ENCODE peak calls at places on chromosome 6, in nine cellular contexts. One of them, this sample, is unnamed.
A peak's percentile ranks its signal among the peaks of the same experiment; 100 is the strongest.

GRCh38 chr6:136880748-136881460 is 41.2 kb upstream of the SLC35D3 start:
- DNase-seq in DND-41: no peak
- DNase-seq in A549: no peak
- DNase-seq in IMR-90: no peak
- DNase-seq in GM23338: peak; percentile 9
- DNase-seq in mammary epithelial cell: no peak
- DNase-seq in fibroblast of lung: no peak
- DNase-seq in HCT116: no peak
- DNase-seq in neural progenitor cell: no peak
- DNase-seq in this sample: no peak

GRCh38 chr6:36633915-36634314 is 39.8 kb downstream of the SRSF3 start:
- DNase-seq in HCT116: no peak
- DNase-seq in neural progenitor cell: no peak
- DNase-seq in DND-41: no peak
- DNase-seq in mammary epithelial cell: no peak
- DNase-seq in GM23338: no peak
- DNase-seq in fibroblast of lung: peak; percentile 92
- DNase-seq in A549: no peak
- DNase-seq in IMR-90: peak; percentile 87
- DNase-seq in this sample: peak; percentile 65

GRCh38 chr6:116381000-116381399 is 10.3 kb downstream of the DSE start:
- DNase-seq in fibroblast of lung: no peak
- DNase-seq in IMR-90: no peak
- DNase-seq in mammary epithelial cell: peak; percentile 75
- DNase-seq in GM23338: no peak
- DNase-seq in A549: no peak
- DNase-seq in HCT116: no peak
- DNase-seq in neural progenitor cell: no peak
- DNase-seq in DND-41: no peak
- DNase-seq in this sample: no peak

GRCh38 chr6:20497200-20497820 is 36.9 kb upstream of the CDKAL1 start:
- DNase-seq in neural progenitor cell: no peak
- DNase-seq in HCT116: no peak
- DNase-seq in mammary epithelial cell: peak; percentile 8
- DNase-seq in GM23338: no peak
- DNase-seq in DND-41: no peak
- DNase-seq in IMR-90: peak; percentile 93
- DNase-seq in fibroblast of lung: peak; percentile 84
- DNase-seq in A549: no peak
- DNase-seq in this sample: no peak

GRCh38 chr6:134835998-134836397 is 113.9 kb downstream of the ALDH8A1 start:
- DNase-seq in A549: no peak
- DNase-seq in HCT116: no peak
- DNase-seq in IMR-90: peak; percentile 44
- DNase-seq in mammary epithelial cell: no peak
- DNase-seq in DND-41: no peak
- DNase-seq in neural progenitor cell: no peak
- DNase-seq in fibroblast of lung: no peak
- DNase-seq in GM23338: no peak
- DNase-seq in this sample: no peak

GRCh38 chr6:15538106-15538505 is 124.7 kb downstream of the DTNBP1 start:
- DNase-seq in IMR-90: no peak
- DNase-seq in HCT116: no peak
- DNase-seq in fibroblast of lung: no peak
- DNase-seq in neural progenitor cell: no peak
- DNase-seq in GM23338: no peak
- DNase-seq in A549: no peak
- DNase-seq in mammary epithelial cell: no peak
- DNase-seq in DND-41: no peak
- DNase-seq in this sample: no peak

GRCh38 chr6:65229768-65230167 is 477.3 kb downstream of the EYS start:
- DNase-seq in fibroblast of lung: peak; percentile 93
- DNase-seq in DND-41: no peak
- DNase-seq in mammary epithelial cell: no peak
- DNase-seq in neural progenitor cell: no peak
- DNase-seq in GM23338: no peak
- DNase-seq in A549: no peak
- DNase-seq in IMR-90: peak; percentile 17
- DNase-seq in HCT116: no peak
- DNase-seq in this sample: no peak

GRCh38 chr6:4678506-4679300 is 97.5 kb upstream of the CDYL start:
- DNase-seq in DND-41: no peak
- DNase-seq in A549: no peak
- DNase-seq in fibroblast of lung: no peak
- DNase-seq in HCT116: no peak
- DNase-seq in neural progenitor cell: no peak
- DNase-seq in GM23338: no peak
- DNase-seq in IMR-90: no peak
- DNase-seq in mammary epithelial cell: no peak
- DNase-seq in this sample: no peak

GRCh38 chr6:16591681-16592549 is 169.3 kb downstream of the ATXN1 start:
- DNase-seq in neural progenitor cell: no peak
- DNase-seq in GM23338: no peak
- DNase-seq in fibroblast of lung: no peak
- DNase-seq in DND-41: no peak
- DNase-seq in IMR-90: no peak
- DNase-seq in A549: no peak
- DNase-seq in HCT116: no peak
- DNase-seq in mammary epithelial cell: no peak
- DNase-seq in this sample: no peak

GRCh38 chr6:135334169-135334568 is 153.1 kb downstream of the MYB start:
- DNase-seq in GM23338: no peak
- DNase-seq in neural progenitor cell: no peak
- DNase-seq in fibroblast of lung: peak; percentile 14
- DNase-seq in A549: peak; percentile 22
- DNase-seq in DND-41: no peak
- DNase-seq in HCT116: no peak
- DNase-seq in mammary epithelial cell: peak; percentile 18
- DNase-seq in IMR-90: peak; percentile 58
- DNase-seq in this sample: no peak

GRCh38 chr6:159871911-159872310 is 18.9 kb upstream of the MAS1 start:
- DNase-seq in GM23338: no peak
- DNase-seq in A549: no peak
- DNase-seq in neural progenitor cell: no peak
- DNase-seq in DND-41: peak; percentile 22
- DNase-seq in fibroblast of lung: no peak
- DNase-seq in IMR-90: peak; percentile 10
- DNase-seq in HCT116: no peak
- DNase-seq in mammary epithelial cell: no peak
- DNase-seq in this sample: no peak

GRCh38 chr6:113920663-113921267 is 50.2 kb downstream of the HDAC2 start:
- DNase-seq in GM23338: no peak
- DNase-seq in A549: no peak
- DNase-seq in IMR-90: no peak
- DNase-seq in neural progenitor cell: no peak
- DNase-seq in DND-41: peak; percentile 39
- DNase-seq in HCT116: no peak
- DNase-seq in fibroblast of lung: no peak
- DNase-seq in mammary epithelial cell: no peak
- DNase-seq in this sample: no peak

GRCh38 chr6:134502614-134503541 is 185.0 kb upstream of the SGK1 start:
- DNase-seq in A549: no peak
- DNase-seq in mammary epithelial cell: peak; percentile 38
- DNase-seq in HCT116: no peak
- DNase-seq in DND-41: no peak
- DNase-seq in IMR-90: no peak
- DNase-seq in GM23338: no peak
- DNase-seq in neural progenitor cell: no peak
- DNase-seq in fibroblast of lung: no peak
- DNase-seq in this sample: peak; percentile 52

GRCh38 chr6:146770965-146771735 is 172.4 kb downstream of the ADGB start:
- DNase-seq in A549: no peak
- DNase-seq in GM23338: no peak
- DNase-seq in mammary epithelial cell: no peak
- DNase-seq in DND-41: peak; percentile 92
- DNase-seq in HCT116: no peak
- DNase-seq in IMR-90: no peak
- DNase-seq in neural progenitor cell: no peak
- DNase-seq in fibroblast of lung: no peak
- DNase-seq in this sample: no peak

GRCh38 chr6:158086054-158086705 is 81.9 kb downstream of the SERAC1 start:
- DNase-seq in DND-41: peak; percentile 85
- DNase-seq in IMR-90: peak; percentile 64
- DNase-seq in HCT116: no peak
- DNase-seq in GM23338: no peak
- DNase-seq in mammary epithelial cell: no peak
- DNase-seq in A549: no peak
- DNase-seq in neural progenitor cell: no peak
- DNase-seq in fibroblast of lung: peak; percentile 22
- DNase-seq in this sample: no peak

GRCh38 chr6:49787176-49787575 is at the start of gene PGK2:
- DNase-seq in neural progenitor cell: peak; percentile 11
- DNase-seq in DND-41: no peak
- DNase-seq in fibroblast of lung: no peak
- DNase-seq in mammary epithelial cell: no peak
- DNase-seq in A549: peak; percentile 41
- DNase-seq in HCT116: peak; percentile 29
- DNase-seq in IMR-90: no peak
- DNase-seq in GM23338: peak; percentile 88
- DNase-seq in this sample: no peak

GRCh38 chr6:144515761-144516160 is 230.6 kb downstream of the UTRN start:
- DNase-seq in mammary epithelial cell: no peak
- DNase-seq in IMR-90: no peak
- DNase-seq in neural progenitor cell: no peak
- DNase-seq in A549: no peak
- DNase-seq in GM23338: no peak
- DNase-seq in DND-41: no peak
- DNase-seq in fibroblast of lung: no peak
- DNase-seq in HCT116: no peak
- DNase-seq in this sample: no peak

GRCh38 chr6:24883618-24884017 is 52.1 kb downstream of the RIPOR2 start:
- DNase-seq in fibroblast of lung: peak; percentile 51
- DNase-seq in HCT116: no peak
- DNase-seq in mammary epithelial cell: peak; percentile 22
- DNase-seq in neural progenitor cell: no peak
- DNase-seq in GM23338: no peak
- DNase-seq in DND-41: peak; percentile 39
- DNase-seq in IMR-90: peak; percentile 93
- DNase-seq in A549: no peak
- DNase-seq in this sample: no peak
- H3K4me2 ChIP-seq in fibroblast of lung: no peak overlapping the region
- H3K4me2 ChIP-seq in HCT116: no peak overlapping the region
- H3K4me2 ChIP-seq in mammary epithelial cell: no peak overlapping the region
- H3K4me2 ChIP-seq in neural progenitor cell: no peak overlapping the region
- H3K4me2 ChIP-seq in GM23338: no peak overlapping the region
- H3K4me2 ChIP-seq in DND-41: no peak overlapping the region
- H3K4me2 ChIP-seq in IMR-90: peak overlapping the region; percentile 71
- H3K4me2 ChIP-seq in A549: no peak overlapping the region
- H3K4me2 ChIP-seq in this sample: no peak overlapping the region

GRCh38 chr6:26124550-26125014 is 37.4 kb downstream of the HFE start:
- DNase-seq in neural progenitor cell: no peak
- DNase-seq in DND-41: no peak
- DNase-seq in IMR-90: no peak
- DNase-seq in HCT116: peak; percentile 35
- DNase-seq in GM23338: peak; percentile 54
- DNase-seq in A549: no peak
- DNase-seq in mammary epithelial cell: no peak
- DNase-seq in fibroblast of lung: peak; percentile 8
- DNase-seq in this sample: no peak
- H3K4me2 ChIP-seq in neural progenitor cell: peak overlapping the region; percentile 73
- H3K4me2 ChIP-seq in DND-41: peak overlapping the region; percentile 74
- H3K4me2 ChIP-seq in IMR-90: peak overlapping the region; percentile 73
- H3K4me2 ChIP-seq in HCT116: peak overlapping the region; percentile 82
- H3K4me2 ChIP-seq in GM23338: peak overlapping the region; percentile 87
- H3K4me2 ChIP-seq in A549: peak overlapping the region; percentile 73
- H3K4me2 ChIP-seq in mammary epithelial cell: peak overlapping the region; percentile 87
- H3K4me2 ChIP-seq in fibroblast of lung: peak overlapping the region; percentile 71
- H3K4me2 ChIP-seq in this sample: peak overlapping the region; percentile 78

GRCh38 chr6:100177956-100178355 is 183.9 kb upstream of the MCHR2 start:
- DNase-seq in IMR-90: no peak
- DNase-seq in HCT116: no peak
- DNase-seq in DND-41: no peak
- DNase-seq in A549: no peak
- DNase-seq in neural progenitor cell: no peak
- DNase-seq in mammary epithelial cell: no peak
- DNase-seq in GM23338: no peak
- DNase-seq in fibroblast of lung: peak; percentile 25
- DNase-seq in this sample: no peak

GRCh38 chr6:100176321-100176950 is 182.4 kb upstream of the MCHR2 start:
- DNase-seq in GM23338: peak; percentile 57
- DNase-seq in HCT116: peak; percentile 8
- DNase-seq in DND-41: peak; percentile 48
- DNase-seq in mammary epithelial cell: peak; percentile 30
- DNase-seq in fibroblast of lung: peak; percentile 75
- DNase-seq in neural progenitor cell: peak; percentile 54
- DNase-seq in IMR-90: peak; percentile 74
- DNase-seq in A549: peak; percentile 44
- DNase-seq in this sample: peak; percentile 57

GRCh38 chr6:100173211-100173610 is 179.2 kb upstream of the MCHR2 start:
- DNase-seq in DND-41: no peak
- DNase-seq in A549: no peak
- DNase-seq in fibroblast of lung: no peak
- DNase-seq in mammary epithelial cell: no peak
- DNase-seq in GM23338: no peak
- DNase-seq in neural progenitor cell: no peak
- DNase-seq in HCT116: no peak
- DNase-seq in IMR-90: no peak
- DNase-seq in this sample: no peak

GRCh38 chr6:100176951-100177710 is 183.1 kb upstream of the MCHR2 start:
- DNase-seq in mammary epithelial cell: no peak
- DNase-seq in fibroblast of lung: no peak
- DNase-seq in IMR-90: no peak
- DNase-seq in neural progenitor cell: no peak
- DNase-seq in A549: no peak
- DNase-seq in DND-41: no peak
- DNase-seq in HCT116: no peak
- DNase-seq in GM23338: no peak
- DNase-seq in this sample: no peak

DNA sequence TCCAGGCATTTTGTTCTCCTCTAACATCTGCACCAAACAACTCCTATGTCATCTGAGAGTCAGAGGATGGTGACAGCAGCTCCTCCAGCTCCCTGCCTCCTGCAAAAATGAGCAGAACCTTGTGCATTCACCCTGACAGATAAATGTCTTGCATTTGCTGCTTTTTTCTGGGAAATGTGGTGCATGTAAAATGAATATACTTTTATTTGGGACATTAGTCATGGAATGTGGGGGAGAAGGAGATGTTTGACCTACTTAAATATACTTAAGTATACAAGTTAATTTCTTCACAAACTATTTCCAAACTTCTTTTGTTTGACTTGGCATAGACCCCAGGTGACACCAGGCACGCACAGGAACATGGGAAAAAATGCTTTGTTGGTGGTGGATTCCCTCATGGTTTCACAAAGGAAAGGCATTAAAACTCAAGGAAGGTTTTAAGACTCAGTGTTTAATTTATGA is 181.8 kb upstream of the MCHR2 start:
- DNase-seq in neural progenitor cell: no peak
- DNase-seq in GM23338: no peak
- DNase-seq in DND-41: no peak
- DNase-seq in HCT116: no peak
- DNase-seq in IMR-90: peak; percentile 95
- DNase-seq in fibroblast of lung: peak; percentile 88
- DNase-seq in mammary epithelial cell: peak; percentile 52
- DNase-seq in A549: peak; percentile 59
- DNase-seq in this sample: no peak
- H3K4me2 ChIP-seq in neural progenitor cell: no peak overlapping the region
- H3K4me2 ChIP-seq in GM23338: peak overlapping the region; percentile 42
- H3K4me2 ChIP-seq in DND-41: no peak overlapping the region
- H3K4me2 ChIP-seq in HCT116: no peak overlapping the region
- H3K4me2 ChIP-seq in IMR-90: peak overlapping the region; percentile 70
- H3K4me2 ChIP-seq in fibroblast of lung: peak overlapping the region; percentile 41
- H3K4me2 ChIP-seq in mammary epithelial cell: no peak overlapping the region
- H3K4me2 ChIP-seq in A549: peak overlapping the region; percentile 59
- H3K4me2 ChIP-seq in this sample: peak overlapping the region; percentile 1

GRCh38 chr6:170292778-170293164 is 1.9 kb upstream of the DLL1 start:
- DNase-seq in HCT116: peak; percentile 32
- DNase-seq in GM23338: no peak
- DNase-seq in DND-41: no peak
- DNase-seq in IMR-90: no peak
- DNase-seq in mammary epithelial cell: no peak
- DNase-seq in A549: peak; percentile 43
- DNase-seq in fibroblast of lung: peak; percentile 36
- DNase-seq in neural progenitor cell: peak; percentile 62
- DNase-seq in this sample: no peak
- H3K4me2 ChIP-seq in HCT116: no peak overlapping the region
- H3K4me2 ChIP-seq in GM23338: peak overlapping the region; percentile 95
- H3K4me2 ChIP-seq in DND-41: no peak overlapping the region
- H3K4me2 ChIP-seq in IMR-90: no peak overlapping the region
- H3K4me2 ChIP-seq in mammary epithelial cell: no peak overlapping the region
- H3K4me2 ChIP-seq in A549: peak overlapping the region; percentile 97
- H3K4me2 ChIP-seq in fibroblast of lung: no peak overlapping the region
- H3K4me2 ChIP-seq in neural progenitor cell: peak overlapping the region; percentile 100
- H3K4me2 ChIP-seq in this sample: no peak overlapping the region

This sample was measured in hepatocyte.